ENCODE peak calls at places on chromosomes 11 and 22, in nine cellular contexts. Y is lower leg skin, A is choroid plexus epithelial cell, S is fibroblast of the aortic adventitia, G is GM12865, Z is omental fat pad, X is WERI-Rb-1, T is mesothelial cell of epicardium, L is GM20000. O is an unnamed sample.

GRCh38 chr11:96054870-96055705 is 131.2 kb upstream of the MTMR2 start:
- DNase-seq in Y (no peak), A (peak; percentile 73), S (peak; percentile 67), G (peak; percentile 27), Z (no peak), X (peak; percentile 52), T (no peak), L (no peak), O (no peak)

GRCh38 chr22:27105142-27106025 is 448.0 kb downstream of the MIAT start:
- DNase-seq in Y (peak; percentile 93), A (peak; percentile 97), S (peak; percentile 96), G (no peak), Z (no peak), X (no peak), T (no peak), L (no peak), O (no peak)

GRCh38 chr22:46797355-46797754 is 34.9 kb downstream of the TBC1D22A start:
- DNase-seq in Y (peak; percentile 86), A (peak; percentile 86), S (peak; percentile 10), G (peak; percentile 57), Z (no peak), X (peak; percentile 39), T (no peak), L (no peak), O (no peak)

GRCh38 chr11:32259641-32260081 is 168.8 kb downstream of the RCN1 start:
- DNase-seq in Y (no peak), A (peak; percentile 97), S (peak; percentile 75), G (peak; percentile 90), Z (no peak), X (no peak), T (peak; percentile 60), L (peak; percentile 32), O (no peak)

GRCh38 chr11:35305670-35306382 is 113.5 kb downstream of the SLC1A2 start:
- DNase-seq in Y (no peak), A (peak; percentile 68), S (peak; percentile 49), G (peak; percentile 71), Z (no peak), X (peak; percentile 16), T (no peak), L (peak; percentile 66), O (no peak)

GRCh38 chr11:112961751-112962747 is 829 bp downstream of the NCAM1 start:
- DNase-seq in Y (no peak), A (no peak), S (no peak), G (no peak), Z (no peak), X (peak; percentile 64), T (peak; percentile 53), L (peak; percentile 36), O (peak; percentile 22)

GRCh38 chr11:3126901-3127691 is 38.0 kb downstream of the OSBPL5 start:
- DNase-seq in Y (no peak), A (no peak), S (no peak), G (no peak), Z (no peak), X (no peak), T (no peak), L (no peak), O (no peak)

GRCh38 chr22:48734961-48735360 is 1092.7 kb downstream of the BRD1 start:
- DNase-seq in Y (no peak), A (no peak), S (no peak), G (no peak), Z (no peak), X (no peak), T (no peak), L (no peak), O (no peak)

GRCh38 chr11:1733009-1733715 is 17.2 kb downstream of the IFITM10 start:
- DNase-seq in Y (peak; percentile 77), A (no peak), S (no peak), G (no peak), Z (no peak), X (no peak), T (no peak), L (no peak), O (no peak)

GRCh38 chr22:24330636-24331035 is 60.0 kb downstream of the SPECC1L start:
- DNase-seq in Y (no peak), A (peak; percentile 26), S (peak; percentile 45), G (no peak), Z (no peak), X (no peak), T (no peak), L (no peak), O (no peak)

GRCh38 chr11:58958500-58958899 is 19.2 kb downstream of the GLYATL1 start:
- DNase-seq in Y (no peak), A (peak; percentile 6), S (peak; percentile 22), G (peak; percentile 65), Z (no peak), X (peak; percentile 18), T (no peak), L (peak; percentile 60), O (no peak)

GRCh38 chr22:48832592-48832991 is 995.1 kb downstream of the BRD1 start:
- DNase-seq in Y (no peak), A (no peak), S (no peak), G (no peak), Z (no peak), X (no peak), T (no peak), L (no peak), O (no peak)

GRCh38 chr11:117950999-117951961 is 22.1 kb upstream of the TMPRSS13 start:
- DNase-seq in Y (peak; percentile 82), A (no peak), S (no peak), G (peak; percentile 41), Z (no peak), X (no peak), T (no peak), L (no peak), O (no peak)

GRCh38 chr11:117946842-117947526 is 17.8 kb upstream of the TMPRSS13 start:
- DNase-seq in Y (peak; percentile 97), A (peak; percentile 91), S (peak; percentile 93), G (peak; percentile 85), Z (peak; percentile 94), X (peak; percentile 89), T (peak; percentile 95), L (peak; percentile 73), O (peak; percentile 92)

GRCh38 chr11:117949062-117949461 is 19.9 kb upstream of the TMPRSS13 start:
- DNase-seq in Y (peak; percentile 56), A (no peak), S (no peak), G (no peak), Z (no peak), X (no peak), T (no peak), L (no peak), O (no peak)

GRCh38 chr11:117953029-117953671 is 23.9 kb upstream of the TMPRSS13 start:
- DNase-seq in Y (no peak), A (no peak), S (no peak), G (no peak), Z (no peak), X (no peak), T (no peak), L (no peak), O (no peak)

DNA sequence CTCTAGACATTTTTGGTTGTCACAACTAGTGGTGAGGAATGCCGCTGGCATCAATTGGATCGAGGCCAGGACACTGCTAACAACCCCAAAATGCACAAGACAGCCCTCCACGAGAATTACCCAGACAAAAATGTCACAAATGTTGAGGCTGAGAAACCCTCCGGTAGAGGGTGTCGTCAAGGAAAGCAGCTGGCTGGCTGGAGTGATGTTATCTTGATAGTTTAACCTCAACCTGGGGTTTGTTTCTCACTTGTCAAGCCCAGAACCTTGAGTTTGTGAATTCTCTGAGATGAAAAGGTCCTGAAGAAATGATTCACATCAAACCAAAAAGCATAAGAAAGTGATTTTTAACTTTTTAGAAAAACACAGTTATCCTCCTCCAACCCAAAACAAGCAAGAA is 21.1 kb upstream of the TMPRSS13 start:
- DNase-seq in Y (peak; percentile 50), A (peak; percentile 5), S (no peak), G (no peak), Z (no peak), X (no peak), T (no peak), L (peak; percentile 56), O (no peak)
- TF ChIP-seq CTCF in Y (no peak), A (peak; percentile 36), S (no peak), G (peak; percentile 20), Z (no peak), X (no peak), T (no peak), L (peak; percentile 16), O (no peak)

GRCh38 chr11:119491753-119492455 is 68.9 kb upstream of the THY1 start:
- DNase-seq in Y (no peak), A (peak; percentile 54), S (peak; percentile 48), G (no peak), Z (no peak), X (no peak), T (no peak), L (no peak), O (no peak)
- TF ChIP-seq CTCF in Y (no peak), A (peak; percentile 74), S (peak; percentile 63), G (peak; percentile 10), Z (no peak), X (peak; percentile 50), T (peak; percentile 56), L (no peak), O (peak; percentile 39)

GRCh38 chr11:110098645-110099044 is 5.5 kb downstream of the ZC3H12C start:
- DNase-seq in Y (no peak), A (peak; percentile 57), S (no peak), G (no peak), Z (no peak), X (no peak), T (no peak), L (no peak), O (no peak)
- TF ChIP-seq CTCF in Y (no peak), A (no peak), S (no peak), G (peak; percentile 8), Z (no peak), X (no peak), T (no peak), L (no peak), O (no peak)

GRCh38 chr11:15913261-15913660 is 443.1 kb downstream of the SOX6 start:
- DNase-seq in Y (no peak), A (no peak), S (no peak), G (no peak), Z (no peak), X (no peak), T (no peak), L (no peak), O (no peak)
- TF ChIP-seq CTCF in Y (no peak), A (no peak), S (peak; percentile 6), G (no peak), Z (no peak), X (peak; percentile 32), T (no peak), L (no peak), O (no peak)